ENCODE peak calls at places on chromosomes 13 and 19, in nine cellular contexts. L is globus pallidus; O is left ventricle myocardium superior; I is SHP77; W is T follicular helper cell; D is cerebellar cortex; X is spleen; M is stimulated activated naive B cell treated with anti-CD40 and anti-IgM and Interleukin-4, amounts not matched to agents 10 μg/mL and 1 μg/mL and 100 μg/mL, for 72 hours; A is activated CD4-positive, alpha-beta T cell treated with anti-CD3 and anti-CD28 coated beads for 24 hours. J is an unnamed sample.

GRCh38 chr19:5395541-5395940 is 54.9 kb upstream of the PTPRS start:
- DNase-seq in L (no peak), O (no peak), I (no peak), W (no peak), D (no peak), X (no peak), M (no peak), A (no peak), J (no peak)

GRCh38 chr13:89115307-89115706 is 1444.1 kb downstream of the SLITRK5 start:
- DNase-seq in L (no peak), O (no peak), I (no peak), W (no peak), D (no peak), X (no peak), M (no peak), A (no peak), J (no peak)

GRCh38 chr19:44003461-44004134 is 841 bp downstream of the ZNF230 start:
- DNase-seq in L (peak; percentile 1), O (no peak), I (peak; percentile 2), W (no peak), D (no peak), X (peak; percentile 72), M (peak; percentile 57), A (no peak), J (no peak)

GRCh38 chr13:28411859-28412353 is 83.0 kb downstream of the FLT1 start:
- DNase-seq in L (no peak), O (no peak), I (no peak), W (no peak), D (no peak), X (no peak), M (no peak), A (no peak), J (no peak)

GRCh38 chr13:53250272-53250875 is 221.8 kb downstream of the OLFM4 start:
- DNase-seq in L (peak; percentile 80), O (no peak), I (peak; percentile 58), W (no peak), D (peak; percentile 91), X (no peak), M (no peak), A (no peak), J (peak; percentile 75)

GRCh38 chr19:38290631-38291147 is 13.4 kb upstream of the C19orf33 start:
- DNase-seq in L (no peak), O (no peak), I (no peak), W (no peak), D (peak; percentile 75), X (no peak), M (no peak), A (no peak), J (peak; percentile 82)

GRCh38 chr13:51619614-51620013 is 35.4 kb downstream of the WDFY2 start:
- DNase-seq in L (peak; percentile 48), O (no peak), I (no peak), W (no peak), D (no peak), X (no peak), M (no peak), A (no peak), J (no peak)

GRCh38 chr13:79662882-79663281 is 181.9 kb downstream of the NDFIP2 start:
- DNase-seq in L (no peak), O (peak; percentile 47), I (no peak), W (no peak), D (peak; percentile 77), X (no peak), M (no peak), A (no peak), J (peak; percentile 42)

GRCh38 chr13:98252931-98253470 is 75.9 kb upstream of the RNF113B start:
- DNase-seq in L (no peak), O (no peak), I (no peak), W (no peak), D (no peak), X (no peak), M (no peak), A (no peak), J (no peak)

GRCh38 chr13:19596960-19597361 is 35.6 kb upstream of the TPTE2 start:
- DNase-seq in L (no peak), O (no peak), I (no peak), W (no peak), D (no peak), X (no peak), M (no peak), A (no peak), J (no peak)

GRCh38 chr13:64723735-64724134 is 2506.4 kb downstream of the PCDH9 start:
- DNase-seq in L (no peak), O (no peak), I (no peak), W (no peak), D (no peak), X (no peak), M (no peak), A (no peak), J (no peak)

GRCh38 chr19:7533281-7533819 is 2.2 kb upstream of the PNPLA6 start:
- DNase-seq in L (no peak), O (peak; percentile 87), I (peak; percentile 31), W (no peak), D (peak; percentile 76), X (peak; percentile 84), M (no peak), A (no peak), J (peak; percentile 77)

GRCh38 chr13:42548731-42549554 is 25.0 kb upstream of the TNFSF11 start:
- DNase-seq in L (peak; percentile 6), O (no peak), I (no peak), W (no peak), D (no peak), X (no peak), M (peak; percentile 82), A (no peak), J (no peak)

GRCh38 chr19:5953680-5954213 is 24.2 kb downstream of the RANBP3 start:
- DNase-seq in L (no peak), O (no peak), I (peak; percentile 11), W (no peak), D (no peak), X (no peak), M (no peak), A (no peak), J (no peak)

GRCh38 chr13:95676100-95676774 is 702 bp upstream of the DNAJC3 start:
- DNase-seq in L (no peak), O (no peak), I (peak; percentile 73), W (no peak), D (no peak), X (peak; percentile 81), M (no peak), A (no peak), J (no peak)

GRCh38 chr19:13208131-13208963 is 58.1 kb downstream of the IER2 start:
- DNase-seq in L (peak; percentile 31), O (peak; percentile 40), I (no peak), W (peak; percentile 39), D (no peak), X (peak; percentile 91), M (peak; percentile 54), A (peak; percentile 53), J (no peak)

GRCh38 chr13:97030705-97031452 is 36.6 kb upstream of the OXGR1 start:
- DNase-seq in L (peak; percentile 16), O (no peak), I (peak; percentile 86), W (no peak), D (no peak), X (no peak), M (no peak), A (no peak), J (peak; percentile 8)

GRCh38 chr19:3833578-3834348 is 35.1 kb downstream of the ZFR2 start:
- DNase-seq in L (no peak), O (no peak), I (no peak), W (no peak), D (no peak), X (no peak), M (no peak), A (no peak), J (no peak)

GRCh38 chr13:110229905-110230563 is 76.9 kb downstream of the COL4A1 start:
- DNase-seq in L (no peak), O (no peak), I (no peak), W (no peak), D (no peak), X (no peak), M (no peak), A (no peak), J (no peak)

GRCh38 chr19:58563034-58563573 is 4.7 kb upstream of the UBE2M start:
- DNase-seq in L (no peak), O (peak; percentile 22), I (no peak), W (no peak), D (peak; percentile 67), X (peak; percentile 83), M (peak; percentile 37), A (no peak), J (peak; percentile 79)

GRCh38 chr13:45584816-45585215 is 30.7 kb downstream of the ERICH6B start:
- DNase-seq in L (no peak), O (no peak), I (peak; percentile 3), W (no peak), D (no peak), X (no peak), M (no peak), A (no peak), J (no peak)

GRCh38 chr13:113005076-113005865 is 36.3 kb downstream of the MCF2L start:
- DNase-seq in L (no peak), O (no peak), I (no peak), W (no peak), D (no peak), X (no peak), M (no peak), A (no peak), J (no peak)

GRCh38 chr13:91406619-91407018 is 8.2 kb downstream of the GPC5 start:
- DNase-seq in L (peak; percentile 45), O (peak; percentile 13), I (peak; percentile 80), W (no peak), D (peak; percentile 40), X (no peak), M (no peak), A (no peak), J (no peak)

GRCh38 chr13:42110410-42111155 is 62.1 kb downstream of the DGKH start:
- DNase-seq in L (peak; percentile 60), O (no peak), I (peak; percentile 12), W (no peak), D (peak; percentile 89), X (no peak), M (no peak), A (peak; percentile 4), J (peak; percentile 64)

GRCh38 chr13:45299194-45299593 is 41.8 kb downstream of the TPT1 start:
- DNase-seq in L (no peak), O (no peak), I (no peak), W (no peak), D (no peak), X (no peak), M (no peak), A (no peak), J (no peak)

GRCh38 chr13:110298566-110299321 is 8.2 kb downstream of the COL4A1 start:
- DNase-seq in L (no peak), O (peak; percentile 58), I (no peak), W (no peak), D (no peak), X (peak; percentile 78), M (no peak), A (peak; percentile 22), J (no peak)

GRCh38 chr19:2207991-2208860 is 27.9 kb downstream of the PLEKHJ1 start:
- DNase-seq in L (no peak), O (peak; percentile 84), I (no peak), W (no peak), D (no peak), X (peak; percentile 87), M (no peak), A (no peak), J (no peak)

GRCh38 chr13:24356837-24357236 is 47.5 kb downstream of the C1QTNF9 start:
- DNase-seq in L (no peak), O (no peak), I (no peak), W (no peak), D (no peak), X (no peak), M (no peak), A (no peak), J (no peak)

GRCh38 chr19:19459707-19460251 is 54.3 kb downstream of the GATAD2A start:
- DNase-seq in L (no peak), O (peak; percentile 68), I (peak; percentile 65), W (peak; percentile 57), D (no peak), X (peak; percentile 90), M (peak; percentile 37), A (peak; percentile 45), J (no peak)

GRCh38 chr13:59356607-59357006 is 807.1 kb downstream of the DIAPH3 start:
- DNase-seq in L (no peak), O (peak; percentile 87), I (peak; percentile 72), W (no peak), D (no peak), X (peak; percentile 84), M (no peak), A (no peak), J (no peak)

GRCh38 chr13:31418186-31418585 is 218.4 kb downstream of the B3GLCT start:
- DNase-seq in L (no peak), O (no peak), I (no peak), W (no peak), D (no peak), X (no peak), M (no peak), A (no peak), J (no peak)

J was measured in cerebellum.